ENCODE peak calls at places on chromosome 9, in six cellular contexts. V, C, B, U, Y and L are unnamed samples.

GRCh38 chr9:111599092-111599947 is at the start of gene PTGR1:
- DNase-seq in V (peak), C (peak), U (peak), Y (no peak), B (peak), L (peak)

GRCh38 chr9:91421987-91422765 is 1.5 kb downstream of the NFIL3 start:
- DNase-seq in Y (no peak), C (peak), U (no peak), B (peak), V (no peak), L (no peak)

GRCh38 chr9:17930091-17930490 is 351.2 kb downstream of the SH3GL2 start:
- DNase-seq in V (no peak), C (no peak), B (no peak), U (no peak), Y (no peak), L (no peak)

GRCh38 chr9:18490591-18491370 is 16.8 kb downstream of the ADAMTSL1 start:
- DNase-seq in B (peak), U (no peak), V (no peak), Y (no peak), C (peak), L (no peak)

GRCh38 chr9:133060417-133060841 is 1.4 kb upstream of the CEL start:
- DNase-seq in C (no peak), B (no peak), V (no peak), U (no peak), Y (no peak), L (no peak)

GRCh38 chr9:86096382-86096781 is 3.0 kb downstream of the GOLM1 start:
- DNase-seq in U (no peak), Y (no peak), C (no peak), B (peak), V (no peak), L (no peak)

GRCh38 chr9:94783121-94783664 is 56.7 kb downstream of the AOPEP start:
- DNase-seq in C (peak), B (peak), Y (no peak), V (peak), U (peak), L (peak)

GRCh38 chr9:98342819-98343208 is 87.4 kb upstream of the TBC1D2 start:
- DNase-seq in U (no peak), Y (no peak), B (no peak), C (no peak), V (no peak), L (no peak)

GRCh38 chr9:76699966-76700365 is 64.3 kb upstream of the PCA3 start:
- DNase-seq in B (peak), Y (no peak), U (no peak), V (no peak), C (no peak), L (no peak)

GRCh38 chr9:89000973-89001916 is 10.0 kb downstream of the S1PR3 start:
- DNase-seq in Y (peak), U (peak), V (peak), B (peak), C (peak), L (peak)

GRCh38 chr9:682633-683508 is 158.6 kb upstream of the DMRT1 start:
- DNase-seq in B (peak), C (no peak), Y (no peak), U (no peak), V (no peak), L (no peak)
- TF ChIP-seq CTCF in B (no peak), C (no peak), Y (no peak), U (no peak), V (no peak), L (no peak)

DNA sequence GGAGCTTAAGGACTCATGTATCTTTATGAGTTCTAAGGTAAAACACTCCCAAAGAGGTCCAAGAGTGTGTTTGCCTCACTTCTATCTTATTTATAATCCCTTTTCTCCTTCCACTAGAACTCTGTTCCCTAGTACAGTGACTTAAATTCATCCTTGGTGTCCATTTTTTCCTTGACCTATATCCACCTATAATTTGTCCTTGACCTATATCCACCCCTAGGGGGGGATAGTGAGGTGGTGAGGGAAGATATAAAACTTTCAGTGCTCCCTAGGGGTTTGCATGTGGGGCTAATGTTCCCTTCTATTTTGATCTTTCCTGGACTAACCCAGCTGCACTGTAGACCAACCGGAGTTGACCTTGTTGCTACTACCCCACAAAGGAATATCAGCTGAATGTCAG is 83.5 kb upstream of the GNAQ start:
- DNase-seq in U (no peak), V (peak), Y (no peak), C (no peak), B (no peak), L (no peak)
- TF ChIP-seq CTCF in U (peak), V (peak), Y (peak), C (no peak), B (peak), L (peak)

DNA sequence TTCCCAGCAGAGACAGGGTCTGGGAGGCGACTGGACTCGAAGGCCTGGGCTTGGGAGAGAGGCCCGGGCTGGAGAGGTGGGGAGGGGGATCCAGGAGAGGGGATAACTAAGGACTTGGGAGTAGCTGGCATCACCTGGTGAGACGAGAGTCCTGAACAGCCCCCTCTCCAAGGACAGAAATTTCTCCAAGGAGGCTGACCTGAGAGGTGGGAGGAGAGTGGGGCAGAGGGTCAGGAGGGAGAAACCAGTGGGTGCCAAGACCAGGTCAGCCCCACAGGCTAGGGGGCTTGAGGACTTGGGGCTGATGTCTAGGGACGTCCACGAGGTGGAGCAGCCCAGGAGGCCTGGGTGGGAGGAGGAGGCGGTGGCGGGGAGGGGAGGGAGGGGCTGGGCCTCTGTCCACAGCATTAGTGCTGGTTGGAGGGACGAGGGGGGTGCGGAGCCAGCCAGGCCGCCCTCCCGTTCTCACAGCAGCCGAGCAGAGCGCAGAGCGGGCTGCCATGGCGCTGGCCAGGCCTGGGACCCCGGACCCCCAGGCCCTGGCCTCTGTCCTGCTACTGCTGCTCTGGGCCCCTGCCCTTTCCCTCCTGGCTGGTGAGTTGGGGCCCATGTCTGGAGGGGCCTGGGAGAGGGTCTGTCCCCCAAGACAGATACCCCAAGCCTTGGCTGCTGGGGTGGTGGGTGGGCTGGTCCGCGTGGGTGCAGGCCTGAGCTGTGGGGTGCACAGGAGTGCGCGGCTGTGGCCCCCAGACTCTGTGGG is at the start of gene CRB2:
- DNase-seq in C (no peak), Y (no peak), V (peak), U (no peak), B (no peak), L (peak)
- TF ChIP-seq CTCF in C (no peak), Y (no peak), V (peak), U (no peak), B (peak), L (no peak)

DNA sequence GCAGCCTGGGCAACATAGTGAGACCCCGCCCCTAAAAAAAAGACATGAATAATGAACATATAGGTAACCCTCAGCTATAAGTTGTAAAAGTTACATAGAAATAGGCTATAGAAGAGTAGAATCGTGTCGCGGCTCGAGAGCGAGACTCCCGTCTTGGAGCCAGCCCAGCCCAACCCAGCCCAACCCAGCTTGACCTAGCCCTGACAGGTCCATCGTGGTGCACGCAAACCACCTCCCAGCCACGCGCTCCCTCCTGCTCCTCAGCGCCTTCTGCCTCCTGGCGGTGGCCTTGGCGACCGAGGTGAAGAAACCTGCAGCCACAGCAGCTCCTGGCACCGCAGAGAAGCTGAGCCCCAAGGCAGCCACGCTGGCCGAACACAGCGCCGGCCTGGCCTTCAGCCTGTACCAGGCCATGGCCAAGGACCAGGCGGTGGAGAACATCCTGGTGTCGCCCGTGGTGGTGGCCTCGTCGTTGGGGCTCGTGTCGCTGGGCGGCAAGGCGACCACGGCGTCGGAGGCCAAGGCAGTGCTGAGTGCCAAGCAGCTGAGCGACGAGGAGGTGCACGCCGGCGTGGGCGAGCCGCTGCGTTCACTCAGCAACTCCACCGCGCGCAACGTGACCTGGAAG is 10.8 kb downstream of the KIF24 start:
- DNase-seq in B (no peak), C (no peak), U (no peak), Y (no peak), V (no peak), L (no peak)
- TF ChIP-seq CTCF in B (no peak), C (no peak), U (no peak), Y (no peak), V (no peak), L (no peak)

GRCh38 chr9:136364942-136365774 is 1.6 kb upstream of the DNLZ start:
- DNase-seq in C (no peak), U (no peak), B (no peak), Y (no peak), V (peak), L (peak)
- TF ChIP-seq CTCF in C (no peak), U (no peak), B (no peak), Y (no peak), V (peak), L (peak)

GRCh38 chr9:131954299-131954698 is 125.4 kb downstream of the MED27 start:
- DNase-seq in U (no peak), V (no peak), B (no peak), Y (no peak), C (no peak), L (no peak)
- TF ChIP-seq CTCF in U (peak), V (peak), B (peak), Y (peak), C (peak), L (peak)

DNA sequence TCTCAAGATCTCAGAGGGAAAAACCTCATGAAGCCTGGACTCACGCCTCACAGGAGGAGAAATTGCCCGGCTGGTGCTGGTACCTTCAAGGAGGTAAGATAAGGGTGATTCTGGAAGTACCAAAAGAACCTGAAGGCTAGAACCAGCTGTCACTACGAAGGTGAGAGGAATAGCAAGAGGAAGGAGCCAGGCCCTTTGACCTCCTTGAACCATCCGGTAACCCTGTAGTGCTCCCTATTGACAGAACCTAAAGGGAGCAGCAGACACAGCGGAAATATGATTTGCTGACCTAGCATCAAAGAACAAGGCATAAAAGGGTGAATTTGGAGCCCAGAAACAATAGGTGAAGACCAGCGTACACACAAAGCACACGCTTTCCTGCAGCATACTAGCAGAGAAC is 92.2 kb downstream of the DOCK8 start:
- DNase-seq in Y (no peak), B (no peak), C (no peak), V (no peak), U (no peak), L (no peak)
- TF ChIP-seq CTCF in Y (peak), B (no peak), C (peak), V (no peak), U (no peak), L (no peak)

GRCh38 chr9:134138292-134138691 is 2.4 kb downstream of the WDR5 start:
- DNase-seq in C (no peak), Y (no peak), U (no peak), B (no peak), V (no peak), L (no peak)

GRCh38 chr9:134136117-134136996 is 475 bp downstream of the WDR5 start:
- DNase-seq in C (no peak), B (peak), U (no peak), Y (no peak), V (no peak), L (peak)

GRCh38 chr9:134134949-134135342 is 936 bp upstream of the WDR5 start:
- DNase-seq in V (no peak), B (no peak), C (no peak), Y (no peak), U (no peak), L (no peak)

GRCh38 chr9:134136997-134137302 is 1.1 kb downstream of the WDR5 start:
- DNase-seq in B (no peak), C (no peak), U (no peak), Y (no peak), V (no peak), L (no peak)

GRCh38 chr9:134135343-134136116 is at the start of gene WDR5:
- DNase-seq in U (peak), V (peak), Y (peak), B (peak), C (peak), L (peak)
- TF ChIP-seq CTCF in U (peak), V (peak), Y (no peak), B (peak), C (peak), L (no peak)

GRCh38 chr9:120071760-120072159 is 508.2 kb downstream of the CDK5RAP2 start:
- DNase-seq in C (no peak), Y (no peak), U (no peak), V (no peak), B (no peak), L (no peak)
- TF ChIP-seq CTCF in C (no peak), Y (no peak), U (no peak), V (no peak), B (no peak), L (no peak)